ENCODE peak calls at places on chromosome 16, in ten cellular contexts. One of them, this sample, is unnamed.

GRCh38 chr16:71311553-71312158 is 22.5 kb upstream of the CMTR2 start:
- DNase-seq in non-pigmented ciliary epithelial cell: no peak
- DNase-seq in NCI-H2029: no peak
- DNase-seq in GM13977: peak
- DNase-seq in stimulated activated CD4-positive, alpha-beta T cell treated with anti-CD3 and anti-CD28 coated beads, Interleukin-2, amount 100 ng/mL, for 48 hours: no peak
- DNase-seq in heart left ventricle: no peak
- DNase-seq in NB4: peak
- DNase-seq in activated CD4-positive, alpha-beta T cell treated with anti-CD3 and anti-CD28 coated beads, Interleukin-2, amount 50 U/mL, for 48 hours: peak
- DNase-seq in GM19239: no peak
- DNase-seq in Caki2: no peak
- DNase-seq in this sample: peak

GRCh38 chr16:22300427-22301071 is 3.3 kb downstream of the POLR3E start:
- DNase-seq in non-pigmented ciliary epithelial cell: no peak
- DNase-seq in NCI-H2029: peak
- DNase-seq in GM13977: peak
- DNase-seq in stimulated activated CD4-positive, alpha-beta T cell treated with anti-CD3 and anti-CD28 coated beads, Interleukin-2, amount 100 ng/mL, for 48 hours: peak
- DNase-seq in heart left ventricle: no peak
- DNase-seq in NB4: peak
- DNase-seq in activated CD4-positive, alpha-beta T cell treated with anti-CD3 and anti-CD28 coated beads, Interleukin-2, amount 50 U/mL, for 48 hours: peak
- DNase-seq in GM19239: peak
- DNase-seq in Caki2: peak
- DNase-seq in this sample: peak

GRCh38 chr16:49465661-49466528 is 92.3 kb downstream of the C16orf78 start:
- DNase-seq in non-pigmented ciliary epithelial cell: no peak
- DNase-seq in NCI-H2029: no peak
- DNase-seq in GM13977: no peak
- DNase-seq in stimulated activated CD4-positive, alpha-beta T cell treated with anti-CD3 and anti-CD28 coated beads, Interleukin-2, amount 100 ng/mL, for 48 hours: no peak
- DNase-seq in heart left ventricle: no peak
- DNase-seq in NB4: no peak
- DNase-seq in activated CD4-positive, alpha-beta T cell treated with anti-CD3 and anti-CD28 coated beads, Interleukin-2, amount 50 U/mL, for 48 hours: no peak
- DNase-seq in GM19239: no peak
- DNase-seq in Caki2: no peak
- DNase-seq in this sample: no peak

GRCh38 chr16:67419931-67420330 is 3.7 kb upstream of the ZDHHC1 start:
- DNase-seq in non-pigmented ciliary epithelial cell: no peak
- DNase-seq in NCI-H2029: no peak
- DNase-seq in GM13977: no peak
- DNase-seq in stimulated activated CD4-positive, alpha-beta T cell treated with anti-CD3 and anti-CD28 coated beads, Interleukin-2, amount 100 ng/mL, for 48 hours: no peak
- DNase-seq in heart left ventricle: no peak
- DNase-seq in NB4: no peak
- DNase-seq in activated CD4-positive, alpha-beta T cell treated with anti-CD3 and anti-CD28 coated beads, Interleukin-2, amount 50 U/mL, for 48 hours: no peak
- DNase-seq in GM19239: no peak
- DNase-seq in Caki2: no peak
- DNase-seq in this sample: no peak

GRCh38 chr16:85777583-85778310 is 21.6 kb downstream of the EMC8 start:
- DNase-seq in non-pigmented ciliary epithelial cell: no peak
- DNase-seq in NCI-H2029: no peak
- DNase-seq in GM13977: no peak
- DNase-seq in stimulated activated CD4-positive, alpha-beta T cell treated with anti-CD3 and anti-CD28 coated beads, Interleukin-2, amount 100 ng/mL, for 48 hours: no peak
- DNase-seq in heart left ventricle: no peak
- DNase-seq in NB4: no peak
- DNase-seq in activated CD4-positive, alpha-beta T cell treated with anti-CD3 and anti-CD28 coated beads, Interleukin-2, amount 50 U/mL, for 48 hours: no peak
- DNase-seq in GM19239: no peak
- DNase-seq in Caki2: peak
- DNase-seq in this sample: no peak

GRCh38 chr16:35639233-35640205 is 2180.1 kb downstream of the TP53TG3F start:
- DNase-seq in non-pigmented ciliary epithelial cell: no peak
- DNase-seq in NCI-H2029: no peak
- DNase-seq in GM13977: no peak
- DNase-seq in stimulated activated CD4-positive, alpha-beta T cell treated with anti-CD3 and anti-CD28 coated beads, Interleukin-2, amount 100 ng/mL, for 48 hours: no peak
- DNase-seq in heart left ventricle: no peak
- DNase-seq in NB4: no peak
- DNase-seq in activated CD4-positive, alpha-beta T cell treated with anti-CD3 and anti-CD28 coated beads, Interleukin-2, amount 50 U/mL, for 48 hours: no peak
- DNase-seq in GM19239: no peak
- DNase-seq in Caki2: peak
- DNase-seq in this sample: no peak

GRCh38 chr16:8130197-8130596 is 460.1 kb downstream of the TMEM114 start:
- DNase-seq in non-pigmented ciliary epithelial cell: no peak
- DNase-seq in NCI-H2029: no peak
- DNase-seq in GM13977: no peak
- DNase-seq in stimulated activated CD4-positive, alpha-beta T cell treated with anti-CD3 and anti-CD28 coated beads, Interleukin-2, amount 100 ng/mL, for 48 hours: no peak
- DNase-seq in heart left ventricle: no peak
- DNase-seq in NB4: no peak
- DNase-seq in activated CD4-positive, alpha-beta T cell treated with anti-CD3 and anti-CD28 coated beads, Interleukin-2, amount 50 U/mL, for 48 hours: no peak
- DNase-seq in GM19239: no peak
- DNase-seq in Caki2: no peak
- DNase-seq in this sample: no peak

GRCh38 chr16:79013004-79013403 is 587.5 kb downstream of the MAF start:
- DNase-seq in non-pigmented ciliary epithelial cell: no peak
- DNase-seq in NCI-H2029: no peak
- DNase-seq in GM13977: no peak
- DNase-seq in stimulated activated CD4-positive, alpha-beta T cell treated with anti-CD3 and anti-CD28 coated beads, Interleukin-2, amount 100 ng/mL, for 48 hours: no peak
- DNase-seq in heart left ventricle: no peak
- DNase-seq in NB4: peak
- DNase-seq in activated CD4-positive, alpha-beta T cell treated with anti-CD3 and anti-CD28 coated beads, Interleukin-2, amount 50 U/mL, for 48 hours: no peak
- DNase-seq in GM19239: peak
- DNase-seq in Caki2: no peak
- DNase-seq in this sample: peak

GRCh38 chr16:57349212-57350031 is 9.2 kb upstream of the CCL22 start:
- DNase-seq in non-pigmented ciliary epithelial cell: no peak
- DNase-seq in NCI-H2029: no peak
- DNase-seq in GM13977: peak
- DNase-seq in stimulated activated CD4-positive, alpha-beta T cell treated with anti-CD3 and anti-CD28 coated beads, Interleukin-2, amount 100 ng/mL, for 48 hours: no peak
- DNase-seq in heart left ventricle: no peak
- DNase-seq in NB4: peak
- DNase-seq in activated CD4-positive, alpha-beta T cell treated with anti-CD3 and anti-CD28 coated beads, Interleukin-2, amount 50 U/mL, for 48 hours: peak
- DNase-seq in GM19239: peak
- DNase-seq in Caki2: no peak
- DNase-seq in this sample: peak